ENCODE peak calls at places on chromosomes 7 and 10, in four cellular contexts. I is AG04450, C is lower lobe of right lung, K is GM20000. L is an unnamed sample.

GRCh38 chr7:30934225-30934624 is 22.6 kb downstream of the AQP1 start:
- DNase-seq in K (no peak), C (peak), I (no peak), L (peak)

GRCh38 chr7:27071622-27072390 is 24.0 kb downstream of the HOXA1 start:
- DNase-seq in I (no peak), C (no peak), K (no peak), L (no peak)

GRCh38 chr7:73866446-73866767 is 5.4 kb downstream of the TMEM270 start:
- DNase-seq in C (no peak), K (no peak), I (no peak), L (no peak)

GRCh38 chr7:2668401-2668800 is 19.6 kb upstream of the AMZ1 start:
- DNase-seq in K (no peak), I (peak), C (no peak), L (no peak)

GRCh38 chr10:97428572-97428981 is 2.6 kb downstream of the PGAM1 start:
- DNase-seq in K (no peak), I (no peak), C (no peak), L (no peak)

GRCh38 chr7:22137026-22137425 is 191.3 kb upstream of the CDCA7L start:
- DNase-seq in K (no peak), I (peak), C (no peak), L (no peak)

GRCh38 chr10:94274142-94274787 is 88.5 kb downstream of the NOC3L start:
- DNase-seq in K (no peak), I (no peak), C (no peak), L (no peak)

GRCh38 chr10:117541909-117542705 is 439 bp upstream of the EMX2 start:
- DNase-seq in C (no peak), I (no peak), K (peak), L (no peak)

GRCh38 chr10:11959966-11960365 is 82.6 kb downstream of the UPF2 start:
- DNase-seq in I (no peak), K (no peak), C (no peak), L (no peak)

GRCh38 chr10:11547111-11547625 is 64.3 kb downstream of the USP6NL start:
- DNase-seq in K (no peak), I (no peak), C (no peak), L (no peak)

GRCh38 chr7:79453558-79454324 is at the start of gene MAGI2:
- DNase-seq in C (peak), K (no peak), I (peak), L (peak)

GRCh38 chr10:98929709-98930108 is 305.9 kb downstream of the HPSE2 start:
- DNase-seq in C (no peak), I (no peak), K (no peak), L (no peak)

GRCh38 chr7:22356855-22357310 is at the start of gene RAPGEF5:
- DNase-seq in C (peak), K (peak), I (no peak), L (peak)

GRCh38 chr7:112622159-112622715 is 141.4 kb downstream of the LSMEM1 start:
- DNase-seq in I (no peak), K (no peak), C (no peak), L (no peak)

GRCh38 chr10:30436688-30437038 is 2.7 kb downstream of the MAP3K8 start:
- DNase-seq in C (no peak), K (no peak), I (no peak), L (no peak)

GRCh38 chr10:123640016-123640535 is 26.1 kb upstream of the GPR26 start:
- DNase-seq in I (no peak), K (no peak), C (no peak), L (peak)

GRCh38 chr7:78794101-78794500 is 659.4 kb downstream of the MAGI2 start:
- DNase-seq in C (no peak), K (no peak), I (peak), L (no peak)

GRCh38 chr7:108486291-108486966 is 30.2 kb upstream of the NRCAM start:
- DNase-seq in K (no peak), C (no peak), I (peak), L (no peak)

GRCh38 chr10:74079914-74080590 is 70.6 kb downstream of the AP3M1 start:
- DNase-seq in C (no peak), K (no peak), I (no peak), L (no peak)

GRCh38 chr7:18538554-18539250 is 43.2 kb downstream of the HDAC9 start:
- DNase-seq in C (no peak), I (no peak), K (peak), L (no peak)

GRCh38 chr10:6058677-6059475 is 3.3 kb downstream of the IL2RA start:
- DNase-seq in K (no peak), I (no peak), C (no peak), L (no peak)

GRCh38 chr10:128174581-128175559 is 48.6 kb upstream of the MKI67 start:
- DNase-seq in K (no peak), C (no peak), I (no peak), L (no peak)

GRCh38 chr7:98867271-98867701 is 2.5 kb downstream of the TMEM130 start:
- DNase-seq in I (no peak), K (no peak), C (peak), L (no peak)

GRCh38 chr10:132231656-132232552 is 45.2 kb downstream of the DPYSL4 start:
- DNase-seq in C (peak), K (peak), I (no peak), L (no peak)

GRCh38 chr10:21238044-21238443 is 287.4 kb downstream of the SKIDA1 start:
- DNase-seq in C (no peak), K (no peak), I (no peak), L (no peak)

GRCh38 chr10:46216003-46216634 is 70.7 kb upstream of the ANTXRL start:
- DNase-seq in C (no peak), K (peak), I (no peak), L (no peak)

GRCh38 chr7:107190090-107190489 is 21.3 kb downstream of the HBP1 start:
- DNase-seq in I (no peak), C (no peak), K (no peak), L (no peak)

GRCh38 chr7:107196834-107197610 is 28.2 kb downstream of the HBP1 start:
- DNase-seq in I (no peak), C (peak), K (no peak), L (no peak)

DNA sequence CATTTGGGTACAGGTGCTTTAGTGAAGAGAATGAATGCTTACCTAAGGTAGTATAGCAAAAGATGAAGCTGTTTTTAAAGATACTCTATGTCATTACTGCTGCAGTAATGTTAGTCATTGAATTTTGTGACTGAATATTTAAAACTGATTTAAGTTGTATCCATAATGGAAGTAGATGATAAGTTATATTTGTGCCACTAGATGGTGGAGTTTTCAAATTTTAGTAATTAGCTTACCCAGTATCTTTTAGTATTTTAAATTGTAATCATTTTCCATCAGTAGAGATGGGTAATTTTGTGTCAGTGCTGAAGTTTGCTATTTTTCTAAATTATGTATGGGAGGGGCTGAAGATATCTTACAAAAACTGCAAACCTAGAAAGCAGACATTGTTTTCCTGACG is 25.2 kb downstream of the HBP1 start:
- DNase-seq in K (no peak), C (no peak), I (no peak), L (no peak)
- TF ChIP-seq CTCF in K (no peak), C (no peak), I (peak), L (peak)

GRCh38 chr7:155738652-155739537 is 73.4 kb downstream of the SHH start:
- DNase-seq in C (peak), K (peak), I (peak), L (no peak)
- TF ChIP-seq CTCF in C (peak), K (peak), I (peak), L (no peak)

GRCh38 chr7:151244156-151244870 is 4.2 kb downstream of the SMARCD3 start:
- DNase-seq in C (peak), I (no peak), K (peak), L (peak)
- TF ChIP-seq CTCF in C (peak), I (peak), K (peak), L (peak)

GRCh38 chr10:43255644-43256431 is 11.0 kb downstream of the RASGEF1A start:
- DNase-seq in K (peak), I (no peak), C (no peak), L (no peak)
- TF ChIP-seq CTCF in K (peak), I (peak), C (peak), L (peak)

GRCh38 chr7:66418537-66418936 is 210.1 kb upstream of the KCTD7 start:
- DNase-seq in I (no peak), K (no peak), C (no peak), L (no peak)
- TF ChIP-seq CTCF in I (no peak), K (no peak), C (no peak), L (no peak)

GRCh38 chr10:42836096-42836495 is 53.5 kb downstream of the BMS1 start:
- DNase-seq in C (no peak), K (no peak), I (no peak), L (no peak)

DNA sequence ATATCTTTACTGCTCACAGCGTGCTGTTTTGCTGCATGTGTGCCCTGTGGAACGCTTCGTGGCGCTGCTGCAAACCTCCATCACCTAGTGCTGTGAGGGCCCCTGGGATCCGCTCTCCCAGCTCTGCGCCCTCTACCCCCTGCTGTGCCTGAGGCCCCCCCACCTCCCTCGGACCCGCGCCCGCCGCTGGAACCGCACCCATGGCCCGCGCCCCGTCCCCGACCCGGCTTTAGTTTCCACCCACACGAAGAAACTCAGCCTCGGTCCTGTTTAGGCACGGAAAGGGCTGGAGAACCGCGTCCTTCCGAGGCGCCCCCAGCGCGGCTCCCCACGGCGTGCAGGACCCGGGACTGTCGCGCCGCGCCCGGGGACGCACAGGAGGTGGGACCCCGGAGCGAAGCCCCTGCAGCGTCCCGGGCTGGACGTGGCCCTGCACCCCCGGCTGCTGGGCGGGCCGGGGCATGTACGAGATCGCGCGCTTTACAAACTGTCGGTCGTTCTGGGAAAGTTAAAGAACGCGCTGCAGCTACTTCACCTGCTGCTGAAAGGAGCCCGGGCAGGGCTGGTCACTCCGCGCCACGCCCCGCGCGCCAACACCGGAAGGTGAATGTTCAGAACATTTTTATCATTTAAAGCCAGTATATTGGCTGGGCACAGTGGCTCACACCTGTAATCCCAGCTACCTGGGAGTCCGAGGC is 54.3 kb downstream of the BMS1 start:
- DNase-seq in C (no peak), K (no peak), I (no peak), L (no peak)
- TF ChIP-seq CTCF in C (no peak), K (no peak), I (peak), L (no peak)

GRCh38 chr7:151352512-151352911 is 10.9 kb downstream of the NUB1 start:
- DNase-seq in K (no peak), I (no peak), C (no peak), L (no peak)

GRCh38 chr7:151351967-151352366 is 10.4 kb downstream of the NUB1 start:
- DNase-seq in I (no peak), C (no peak), K (peak), L (no peak)

GRCh38 chr7:151348970-151349369 is 7.4 kb downstream of the NUB1 start:
- DNase-seq in I (no peak), K (no peak), C (no peak), L (no peak)

GRCh38 chr7:151349507-151349853 is 7.9 kb downstream of the NUB1 start:
- DNase-seq in I (no peak), C (no peak), K (no peak), L (no peak)

GRCh38 chr7:151351027-151351426 is 9.4 kb downstream of the NUB1 start:
- DNase-seq in K (no peak), I (no peak), C (no peak), L (no peak)
- TF ChIP-seq CTCF in K (peak), I (no peak), C (peak), L (no peak)

DNA sequence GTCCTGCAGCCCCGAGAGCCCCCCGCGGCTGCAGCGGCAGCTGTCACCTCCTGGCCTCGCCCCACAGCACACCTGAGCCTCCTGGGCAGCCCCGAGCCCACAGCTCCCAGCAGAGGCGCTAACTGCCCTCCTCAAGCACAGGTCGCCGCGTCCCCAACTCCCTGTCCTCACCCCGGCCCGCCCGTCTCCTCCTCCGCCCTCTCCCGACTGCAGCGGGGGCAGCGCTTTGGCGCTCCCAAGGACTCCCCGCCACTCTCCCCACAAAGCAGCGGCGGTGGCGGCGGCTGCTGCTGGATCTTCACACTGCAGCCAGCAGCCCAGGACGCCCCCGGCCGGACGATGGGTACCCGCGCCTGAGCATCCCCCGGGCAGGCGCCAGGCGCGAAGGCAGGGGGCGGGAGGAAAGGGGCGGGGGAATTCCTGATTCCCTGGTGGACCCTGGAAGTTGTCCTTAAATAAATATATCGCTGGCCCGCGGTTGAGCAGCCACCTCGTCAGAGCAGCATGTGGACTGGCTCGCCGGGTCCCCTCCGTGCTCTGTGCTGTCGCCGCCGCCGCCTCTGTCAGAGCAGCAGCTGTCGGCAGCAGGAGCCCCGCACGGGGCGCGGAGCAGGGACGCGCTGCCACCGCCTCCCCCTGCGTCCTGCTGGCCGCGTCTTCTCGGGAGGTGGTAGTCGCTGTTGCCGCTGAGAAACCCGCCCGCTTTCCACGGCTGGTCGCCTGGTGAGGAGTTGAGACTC is at the start of gene ZNF804B:
- DNase-seq in I (no peak), C (no peak), K (peak), L (peak)
- TF ChIP-seq CTCF in I (no peak), C (no peak), K (no peak), L (no peak)

GRCh38 chr7:47337531-47337930 is 244.4 kb downstream of the TNS3 start:
- DNase-seq in I (no peak), K (peak), C (no peak), L (no peak)
- TF ChIP-seq CTCF in I (no peak), K (no peak), C (no peak), L (no peak)

DNA sequence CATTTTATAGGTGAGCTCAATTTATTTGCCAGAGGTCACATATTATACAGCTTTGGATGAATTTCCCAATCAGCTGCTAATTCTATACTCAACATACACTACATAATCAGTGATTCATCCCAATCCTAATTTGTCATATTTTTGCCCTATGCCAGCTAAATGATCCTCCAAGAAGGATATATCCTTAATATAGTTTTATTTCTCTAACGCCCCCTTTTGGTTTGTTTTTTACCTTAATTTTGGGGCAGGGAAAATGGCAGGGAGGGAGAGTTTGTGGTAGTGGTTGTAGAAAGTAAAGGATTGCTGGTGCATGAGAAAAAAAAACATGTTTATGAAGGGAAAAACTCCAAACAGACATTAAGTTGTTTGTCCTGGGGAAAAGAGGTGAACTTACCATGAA is 31.9 kb downstream of the WASL start:
- DNase-seq in C (no peak), K (no peak), I (no peak), L (no peak)
- TF ChIP-seq CTCF in C (no peak), K (no peak), I (no peak), L (no peak)

L was measured in mesothelial cell of epicardium.